ENCODE peak calls at places on chromosome 14, in four cellular contexts. V is GM12878, Y is H1, T is HepG2. W is an unnamed sample.

GRCh38 chr14:39374846-39375245 is 57.4 kb downstream of the FBXO33 start:
- DNase-seq in V (no peak), Y (no peak), T (no peak), W (no peak)

GRCh38 chr14:78758333-78758732 is 588.2 kb downstream of the NRXN3 start:
- DNase-seq in V (peak; percentile 13), Y (no peak), T (peak; percentile 30), W (peak; percentile 24)

GRCh38 chr14:98766818-98767217 is 505.2 kb downstream of the BCL11B start:
- DNase-seq in V (no peak), Y (no peak), T (no peak), W (no peak)

GRCh38 chr14:76138758-76139723 is 12.7 kb upstream of the GPATCH2L start:
- DNase-seq in V (no peak), Y (no peak), T (no peak), W (peak; percentile 51)

GRCh38 chr14:67188326-67188725 is 914 bp upstream of the GARIN2 start:
- DNase-seq in V (no peak), Y (no peak), T (no peak), W (no peak)

GRCh38 chr14:81268016-81268416 is 47.3 kb upstream of the GTF2A1 start:
- DNase-seq in V (no peak), Y (no peak), T (peak; percentile 13), W (peak; percentile 61)

GRCh38 chr14:101110729-101111619 is 207.5 kb upstream of the RTL1 start:
- DNase-seq in V (no peak), Y (no peak), T (no peak), W (no peak)

GRCh38 chr14:24213866-24214652 is 771 bp upstream of the CHMP4A start:
- DNase-seq in V (no peak), Y (no peak), T (peak; percentile 42), W (no peak)

GRCh38 chr14:100778078-100778927 is 47.6 kb upstream of the MEG3 start:
- DNase-seq in V (no peak), Y (no peak), T (no peak), W (no peak)

GRCh38 chr14:22824711-22825359 is 4.9 kb upstream of the MRPL52 start:
- DNase-seq in V (no peak), Y (no peak), T (peak; percentile 85), W (peak; percentile 75)

GRCh38 chr14:44960646-44961045 is 1.1 kb downstream of the KLHL28 start:
- DNase-seq in V (no peak), Y (no peak), T (no peak), W (no peak)

GRCh38 chr14:101069666-101070362 is 166.3 kb upstream of the RTL1 start:
- DNase-seq in V (no peak), Y (no peak), T (no peak), W (no peak)

GRCh38 chr14:58907803-58908202 is 270.0 kb downstream of the DACT1 start:
- DNase-seq in V (no peak), Y (no peak), T (no peak), W (no peak)
- TF ChIP-seq BRCA1 in V (no peak), Y (no peak), T (no peak), W (no peak)

GRCh38 chr14:89669209-89669608 is 252.2 kb upstream of the FOXN3 start:
- DNase-seq in V (no peak), Y (no peak), T (no peak), W (no peak)

GRCh38 chr14:89674906-89675305 is 257.9 kb upstream of the FOXN3 start:
- DNase-seq in V (no peak), Y (no peak), T (no peak), W (no peak)

GRCh38 chr14:89675590-89675989 is 258.6 kb upstream of the FOXN3 start:
- DNase-seq in V (no peak), Y (no peak), T (no peak), W (no peak)

GRCh38 chr14:89672636-89673279 is 255.7 kb upstream of the FOXN3 start:
- DNase-seq in V (no peak), Y (no peak), T (peak; percentile 39), W (no peak)

DNA sequence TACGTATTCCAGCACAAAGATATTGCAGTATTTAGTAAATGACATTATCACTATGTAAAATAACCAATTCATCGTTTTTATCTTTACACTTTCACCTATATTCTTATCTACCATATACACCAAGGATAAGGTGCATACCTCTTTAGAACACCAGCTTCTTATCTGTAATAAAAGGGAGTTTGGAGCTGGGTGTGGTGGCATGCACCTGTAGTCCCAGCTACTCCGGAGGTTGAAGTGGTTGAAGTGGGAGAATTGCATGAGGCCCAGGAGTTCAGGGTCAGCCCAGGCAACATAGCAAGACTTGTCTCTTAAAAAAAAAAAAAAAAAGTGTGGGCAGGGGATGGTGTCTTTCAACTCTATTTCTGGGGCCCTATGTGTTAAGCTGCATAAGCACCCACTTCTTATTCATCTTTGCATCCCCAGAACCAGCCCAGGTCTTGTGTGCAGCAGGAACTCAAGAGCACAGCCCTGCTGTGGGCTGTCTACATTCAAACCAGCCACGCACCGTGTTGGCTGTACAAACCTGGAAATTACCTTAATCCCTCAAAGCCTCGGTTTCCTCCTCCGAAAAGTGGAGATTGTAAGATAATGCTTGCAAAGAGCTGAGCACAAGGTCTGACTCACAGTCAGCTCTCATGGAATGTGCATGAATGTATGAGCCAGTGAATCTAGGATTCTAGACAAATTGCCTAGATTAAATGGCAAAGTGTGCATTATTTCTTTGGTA is 256.6 kb upstream of the FOXN3 start:
- DNase-seq in V (no peak), Y (no peak), T (no peak), W (no peak)
- TF ChIP-seq BRCA1 in V (no peak), Y (no peak), T (no peak), W (no peak)

GRCh38 chr14:35342160-35343010 is 50.2 kb downstream of the PSMA6 start:
- DNase-seq in V (no peak), Y (no peak), T (no peak), W (no peak)
- TF ChIP-seq BRCA1 in V (no peak), Y (no peak), T (no peak), W (no peak)

DNA sequence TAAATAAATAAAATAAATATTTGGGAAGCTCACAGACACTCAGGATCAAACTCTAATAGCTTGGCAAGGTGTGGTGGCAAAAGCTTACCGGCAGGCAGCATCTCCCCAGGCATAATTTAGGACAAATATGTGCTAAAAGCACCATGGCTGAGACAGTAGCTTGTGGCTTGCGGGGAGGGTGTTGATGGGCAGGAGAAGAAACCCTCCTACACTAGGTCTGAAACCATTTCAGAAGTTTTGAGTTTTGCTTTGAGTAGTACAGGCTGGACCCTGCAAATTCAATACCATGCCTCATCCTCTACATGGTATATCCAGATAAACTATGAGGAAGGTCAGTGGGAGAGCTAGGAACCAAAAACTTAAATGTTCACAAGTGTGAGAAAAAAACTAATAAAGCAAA is 33.1 kb downstream of the MAP3K9 start:
- DNase-seq in V (peak; percentile 41), Y (no peak), T (no peak), W (no peak)
- TF ChIP-seq BRCA1 in V (no peak), Y (no peak), T (no peak), W (no peak)

W was measured in K562.